ENCODE peak calls at places on chromosomes 16 and 17, in seven cellular contexts. P, O, Q, T, U, H and B are unnamed samples.

GRCh38 chr17:2865228-2865627 is 69.0 kb downstream of the RAP1GAP2 start:
- DNase-seq in P (no peak), U (no peak), T (no peak), Q (no peak), O (peak), H (no peak), B (no peak)

GRCh38 chr17:48985436-48986245 is 11.5 kb upstream of the IGF2BP1 start:
- DNase-seq in P (no peak), U (no peak), H (no peak), Q (no peak), O (no peak), T (no peak), B (no peak)

GRCh38 chr16:25679468-25680010 is 12.2 kb upstream of the HS3ST4 start:
- DNase-seq in T (no peak), U (no peak), H (no peak), O (no peak), P (no peak), Q (no peak), B (no peak)

GRCh38 chr17:36506831-36507230 is 20.4 kb downstream of the ZNHIT3 start:
- DNase-seq in P (no peak), H (no peak), Q (no peak), T (no peak), U (no peak), O (no peak), B (no peak)

GRCh38 chr16:68259007-68259406 is 5.3 kb upstream of the SLC7A6 start:
- DNase-seq in Q (no peak), P (no peak), T (no peak), H (no peak), O (no peak), U (no peak), B (no peak)

GRCh38 chr16:10871157-10871991 is 5.6 kb upstream of the CIITA start:
- DNase-seq in H (no peak), U (peak), Q (peak), P (no peak), T (peak), O (peak), B (peak)

GRCh38 chr16:81440888-81441663 is 3.5 kb upstream of the CMIP start:
- DNase-seq in Q (no peak), P (no peak), H (no peak), U (no peak), T (no peak), O (no peak), B (no peak)

GRCh38 chr17:4950757-4951204 is at the start of gene ENO3:
- DNase-seq in O (no peak), P (no peak), Q (no peak), T (no peak), H (peak), U (no peak), B (no peak)

GRCh38 chr16:3637371-3637923 is 17.0 kb upstream of the DNASE1 start:
- DNase-seq in H (no peak), U (no peak), P (no peak), Q (no peak), T (peak), O (peak), B (no peak)

GRCh38 chr17:80446645-80447405 is 29.6 kb downstream of the NPTX1 start:
- DNase-seq in Q (peak), P (no peak), O (no peak), T (no peak), H (no peak), U (no peak), B (peak)

GRCh38 chr16:84569382-84569987 is 48.4 kb downstream of the COTL1 start:
- DNase-seq in O (peak), T (peak), Q (no peak), U (no peak), H (no peak), P (no peak), B (no peak)

GRCh38 chr17:66715745-66716156 is 119.2 kb upstream of the CACNG5 start:
- DNase-seq in T (peak), Q (peak), U (peak), P (peak), O (no peak), H (peak), B (peak)

GRCh38 chr17:46135879-46136562 is 57.2 kb downstream of the KANSL1 start:
- DNase-seq in U (no peak), O (no peak), T (no peak), Q (no peak), H (no peak), P (no peak), B (no peak)

GRCh38 chr16:54780266-54780665 is 150.4 kb upstream of the IRX5 start:
- DNase-seq in O (no peak), Q (peak), H (no peak), T (no peak), U (no peak), P (no peak), B (no peak)

GRCh38 chr16:27474921-27475320 is 72.9 kb downstream of the IL21R start:
- DNase-seq in Q (no peak), P (no peak), H (no peak), T (no peak), O (no peak), U (no peak), B (no peak)

GRCh38 chr16:87318158-87318644 is 1.0 kb upstream of the C16orf95 start:
- DNase-seq in U (peak), H (no peak), P (no peak), O (no peak), T (peak), Q (no peak), B (no peak)

GRCh38 chr16:17171250-17172143 is 299.3 kb downstream of the XYLT1 start:
- DNase-seq in H (no peak), O (peak), P (no peak), U (no peak), T (no peak), Q (no peak), B (no peak)

GRCh38 chr16:53773150-53773846 is 69.3 kb downstream of the FTO start:
- DNase-seq in U (peak), T (peak), P (peak), O (peak), Q (peak), H (peak), B (peak)

GRCh38 chr17:17911003-17911613 is 61.1 kb downstream of the TOM1L2 start:
- DNase-seq in P (no peak), T (no peak), O (no peak), H (no peak), Q (no peak), U (no peak), B (no peak)

GRCh38 chr16:12801511-12802042 is 2.1 kb downstream of the CPPED1 start:
- DNase-seq in H (no peak), O (no peak), U (peak), Q (peak), P (no peak), T (peak), B (peak)

GRCh38 chr16:73572135-73572534 is 524.2 kb upstream of the ZFHX3 start:
- DNase-seq in Q (no peak), H (peak), P (no peak), T (no peak), O (peak), U (peak), B (no peak)

GRCh38 chr16:88434353-88434690 is 18.8 kb upstream of the ZFPM1 start:
- DNase-seq in U (no peak), O (no peak), T (no peak), H (no peak), Q (no peak), P (no peak), B (no peak)

GRCh38 chr16:64469906-64470702 is 651.8 kb downstream of the CDH11 start:
- DNase-seq in H (no peak), T (peak), P (no peak), O (no peak), Q (no peak), U (no peak), B (no peak)
- TF ChIP-seq CTCF in H (no peak), T (peak), P (no peak), O (no peak), Q (peak), U (no peak), B (no peak)

GRCh38 chr16:58338205-58338604 is 43.4 kb upstream of the PRSS54 start:
- DNase-seq in O (no peak), P (no peak), Q (peak), H (no peak), T (no peak), U (no peak), B (no peak)

GRCh38 chr16:58333937-58334336 is 39.1 kb upstream of the PRSS54 start:
- DNase-seq in O (no peak), Q (no peak), U (no peak), T (no peak), P (no peak), H (no peak), B (no peak)

GRCh38 chr16:58337090-58337444 is 42.2 kb upstream of the PRSS54 start:
- DNase-seq in U (no peak), P (no peak), O (no peak), Q (no peak), H (no peak), T (no peak), B (no peak)

GRCh38 chr16:58336332-58337089 is 41.7 kb upstream of the PRSS54 start:
- DNase-seq in O (peak), H (peak), Q (peak), P (peak), T (peak), U (peak), B (peak)

DNA sequence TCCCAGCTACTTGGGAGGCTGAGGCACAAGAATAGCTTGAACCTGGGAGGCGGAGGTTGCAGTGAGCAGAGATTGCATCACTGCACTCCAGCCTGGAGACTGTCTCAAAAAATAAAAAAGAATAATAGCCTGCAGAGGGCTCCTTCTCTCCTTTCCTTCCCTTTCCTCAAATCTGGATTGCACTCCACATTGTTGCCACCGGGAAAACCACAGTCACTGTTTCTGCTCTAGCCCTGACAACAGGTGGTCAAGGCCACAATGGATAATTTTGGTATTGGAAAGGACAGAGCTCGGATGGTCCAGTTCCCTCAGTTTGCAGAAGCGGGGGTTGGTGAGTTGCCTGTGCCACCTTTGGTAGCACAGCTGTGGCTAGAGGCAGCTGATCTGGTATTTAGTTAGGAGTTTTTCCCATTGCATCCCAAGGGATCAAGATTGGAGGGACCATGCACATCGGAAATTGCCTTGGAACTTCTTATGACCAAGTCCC is 44.7 kb upstream of the PRSS54 start:
- DNase-seq in O (no peak), H (no peak), U (no peak), P (no peak), T (peak), Q (peak), B (peak)
- TF ChIP-seq CTCF in O (no peak), H (no peak), U (peak), P (peak), T (peak), Q (peak), B (peak)

GRCh38 chr17:62179525-62180161 is 114.6 kb upstream of the MED13 start:
- DNase-seq in O (no peak), T (peak), U (peak), H (no peak), P (peak), Q (peak), B (peak)
- TF ChIP-seq CTCF in O (no peak), T (no peak), U (no peak), H (no peak), P (no peak), Q (peak), B (no peak)

GRCh38 chr17:63714550-63715277 is 14.8 kb upstream of the LIMD2 start:
- DNase-seq in O (no peak), Q (no peak), P (no peak), U (peak), H (no peak), T (peak), B (peak)
- TF ChIP-seq CTCF in O (no peak), Q (no peak), P (no peak), U (no peak), H (no peak), T (no peak), B (no peak)

GRCh38 chr17:50356892-50357510 is 11.1 kb downstream of the XYLT2 start:
- DNase-seq in U (no peak), H (no peak), O (peak), T (no peak), P (no peak), Q (no peak), B (no peak)
- TF ChIP-seq CTCF in U (no peak), H (no peak), O (no peak), T (no peak), P (no peak), Q (no peak), B (no peak)

GRCh38 chr17:47841488-47842308 is 625 bp upstream of the SCRN2 start:
- DNase-seq in Q (no peak), T (no peak), U (no peak), O (no peak), P (no peak), H (no peak), B (no peak)

GRCh38 chr17:47844814-47845453 is 3.9 kb upstream of the SCRN2 start:
- DNase-seq in U (no peak), Q (no peak), H (no peak), O (no peak), T (peak), P (no peak), B (peak)

GRCh38 chr17:47840742-47841487 is at the start of gene SCRN2:
- DNase-seq in O (peak), T (peak), U (peak), Q (peak), H (peak), P (peak), B (peak)

GRCh38 chr17:47844230-47844629 is 3.2 kb upstream of the SCRN2 start:
- DNase-seq in H (no peak), Q (no peak), T (peak), U (no peak), P (no peak), O (no peak), B (peak)

DNA sequence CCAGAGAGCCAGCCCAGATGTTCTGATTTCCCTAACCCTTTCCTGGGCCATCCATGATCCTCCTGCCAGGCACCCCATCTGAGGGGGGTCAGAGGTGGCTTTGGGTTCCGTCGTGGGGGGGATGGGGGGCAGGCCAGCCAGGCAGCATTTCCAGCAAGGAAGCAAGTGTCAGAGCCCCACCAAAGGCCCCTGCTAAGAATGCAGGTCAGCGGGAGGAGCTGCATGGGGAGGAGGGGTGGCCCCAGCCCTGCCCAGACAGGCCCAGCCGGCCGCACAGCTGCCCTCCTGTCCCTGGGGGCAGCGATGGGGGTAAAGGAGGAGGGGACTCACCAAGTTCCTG is 2.3 kb upstream of the SCRN2 start:
- DNase-seq in T (no peak), Q (no peak), O (no peak), H (no peak), P (no peak), U (no peak), B (no peak)
- TF ChIP-seq CTCF in T (no peak), Q (no peak), O (no peak), H (no peak), P (no peak), U (no peak), B (no peak)

DNA sequence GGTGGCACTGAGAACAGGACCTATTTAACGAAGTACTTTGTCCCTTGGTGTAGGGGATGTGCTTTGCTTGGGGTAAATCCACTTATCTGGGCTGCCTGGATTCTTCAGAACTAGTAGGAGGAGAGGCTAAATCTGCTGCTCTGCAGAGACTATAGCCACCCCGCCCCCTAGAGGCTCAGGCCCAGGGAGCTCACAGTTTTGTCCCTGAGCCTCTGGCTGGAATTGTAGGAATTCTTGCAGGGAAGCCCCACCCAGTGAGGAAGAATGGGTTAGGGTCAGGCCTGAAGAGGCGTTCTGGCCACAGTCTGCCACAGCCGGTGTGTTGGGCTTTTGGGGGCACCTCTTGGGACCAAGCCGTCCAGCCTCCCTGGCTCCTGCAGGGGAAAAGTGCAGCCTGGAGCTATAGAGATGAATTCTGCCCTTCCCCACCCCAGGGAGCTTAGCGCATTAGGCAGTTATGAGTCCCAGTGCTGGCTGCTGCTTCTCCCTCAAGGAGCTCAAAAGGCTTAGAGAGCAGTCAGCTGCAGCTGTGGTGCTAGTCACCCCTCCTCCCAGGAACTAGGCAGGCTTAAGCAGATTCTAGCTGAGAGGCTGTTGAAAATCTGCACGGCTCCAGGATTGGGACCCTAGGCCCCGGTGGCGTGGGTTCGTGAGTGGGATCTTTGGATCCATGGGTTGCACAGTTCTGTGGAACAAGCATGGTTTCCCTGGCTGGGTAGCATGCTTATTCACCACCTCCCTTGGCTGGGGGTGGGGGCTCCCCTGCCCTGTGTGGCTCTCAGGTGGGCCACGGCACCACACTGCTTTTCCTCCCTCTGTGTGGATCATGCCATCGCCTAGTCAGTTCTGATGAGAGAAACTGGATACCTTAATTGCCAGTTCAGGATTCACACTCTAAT is 237.4 kb upstream of the TOM1L1 start:
- DNase-seq in P (no peak), U (no peak), O (no peak), Q (no peak), T (no peak), H (peak), B (no peak)
- TF ChIP-seq CTCF in P (no peak), U (no peak), O (no peak), Q (no peak), T (no peak), H (no peak), B (no peak)

GRCh38 chr16:20740007-20740883 is 1.4 kb downstream of the THUMPD1 start:
- DNase-seq in O (no peak), H (no peak), Q (peak), U (peak), T (peak), P (no peak), B (peak)
- TF ChIP-seq CTCF in O (no peak), H (no peak), Q (peak), U (peak), T (peak), P (peak), B (peak)